ENCODE peak calls at places on chromosome 20, in eight cellular contexts. C is spleen, O is neural progenitor cell, F is lower lobe of right lung, T is adrenal gland, M is BE2C, P is SK-N-SH, X is IMR-90. I is an unnamed sample. For H3K36me3 and H3K4me1, the result is how much of the 10 kb centered on the place peaks cover.

GRCh38 chr20:35171753-35172433 is at the start of gene PROCR:
- DNase-seq in C (peak), O (peak), F (peak), T (peak), M (peak), P (peak), X (peak), I (peak)

GRCh38 chr20:32582659-32583580 is 2.2 kb downstream of the NOL4L start:
- DNase-seq in C (peak), O (peak), F (no peak), T (no peak), M (peak), P (peak), X (no peak), I (no peak)

GRCh38 chr20:51695574-51696303 is 72.5 kb downstream of the ATP9A start:
- DNase-seq in C (no peak), O (no peak), F (no peak), T (no peak), M (no peak), P (peak), X (peak), I (peak)

GRCh38 chr20:62161347-62161746 is 17.8 kb downstream of the SS18L1 start:
- DNase-seq in C (no peak), O (no peak), F (no peak), T (peak), M (peak), P (no peak), X (peak), I (peak)

GRCh38 chr20:33702861-33703260 is 16.7 kb upstream of the E2F1 start:
- DNase-seq in C (no peak), O (no peak), F (no peak), T (peak), M (peak), P (peak), X (no peak), I (no peak)

GRCh38 chr20:35093245-35093884 is 758 bp upstream of the TRPC4AP start:
- DNase-seq in C (no peak), O (no peak), F (no peak), T (no peak), M (no peak), P (no peak), X (peak), I (peak)

GRCh38 chr20:21342656-21343345 is 39.7 kb downstream of the XRN2 start:
- DNase-seq in C (no peak), O (no peak), F (no peak), T (no peak), M (no peak), P (no peak), X (peak), I (peak)

GRCh38 chr20:46559685-46560440 is 9.4 kb upstream of the OCSTAMP start:
- DNase-seq in C (no peak), O (no peak), F (no peak), T (peak), M (no peak), P (no peak), X (no peak), I (no peak)

GRCh38 chr20:47727170-47727880 is 58.0 kb downstream of the SULF2 start:
- DNase-seq in C (peak), O (no peak), F (peak), T (peak), M (no peak), P (no peak), X (no peak), I (no peak)

GRCh38 chr20:31693987-31694661 is 28.5 kb downstream of the BCL2L1 start:
- DNase-seq in C (no peak), O (peak), F (no peak), T (no peak), M (no peak), P (no peak), X (no peak), I (no peak)

GRCh38 chr20:62201173-62202082 is 18.6 kb downstream of the MTG2 start:
- DNase-seq in C (peak), O (no peak), F (peak), T (no peak), M (peak), P (no peak), X (no peak), I (no peak)

GRCh38 chr20:38164069-38164468 is 1.0 kb downstream of the TGM2 start:
- DNase-seq in C (no peak), O (no peak), F (no peak), T (no peak), M (no peak), P (no peak), X (no peak), I (no peak)

GRCh38 chr20:34709836-34710567 is 5.9 kb downstream of the TP53INP2 start:
- DNase-seq in C (peak), O (peak), F (peak), T (peak), M (peak), P (peak), X (peak), I (peak)

GRCh38 chr20:51573576-51574243 is 31.2 kb upstream of the NFATC2 start:
- DNase-seq in C (no peak), O (no peak), F (no peak), T (no peak), M (no peak), P (no peak), X (no peak), I (peak)

GRCh38 chr20:17676942-17677341 is 5.1 kb downstream of the RRBP1 start:
- DNase-seq in C (no peak), O (no peak), F (no peak), T (peak), M (no peak), P (no peak), X (peak), I (no peak)

GRCh38 chr20:45957021-45957941 is 14.7 kb downstream of the ZNF335 start:
- DNase-seq in C (peak), O (no peak), F (peak), T (peak), M (no peak), P (no peak), X (no peak), I (no peak)

GRCh38 chr20:44291754-44292153 is 19.2 kb downstream of the FITM2 start:
- DNase-seq in C (no peak), O (no peak), F (no peak), T (no peak), M (no peak), P (no peak), X (no peak), I (no peak)

GRCh38 chr20:3011752-3012151 is 31.7 kb upstream of the GNRH2 start:
- DNase-seq in C (no peak), O (no peak), F (no peak), T (no peak), M (no peak), P (no peak), X (no peak), I (no peak)
- H3K36me3 ChIP-seq in C (under half), O (under half), F (half or more), T (under half), M (under half), P (under half), X (under half), I (under half)

GRCh38 chr20:50100552-50100951 is 12.4 kb downstream of the UBE2V1 start:
- DNase-seq in C (no peak), O (no peak), F (no peak), T (no peak), M (no peak), P (no peak), X (no peak), I (no peak)
- H3K4me1 ChIP-seq in C (under half), O (under half), F (half or more), T (under half), M (under half), P (under half), X (under half), I (under half)

DNA sequence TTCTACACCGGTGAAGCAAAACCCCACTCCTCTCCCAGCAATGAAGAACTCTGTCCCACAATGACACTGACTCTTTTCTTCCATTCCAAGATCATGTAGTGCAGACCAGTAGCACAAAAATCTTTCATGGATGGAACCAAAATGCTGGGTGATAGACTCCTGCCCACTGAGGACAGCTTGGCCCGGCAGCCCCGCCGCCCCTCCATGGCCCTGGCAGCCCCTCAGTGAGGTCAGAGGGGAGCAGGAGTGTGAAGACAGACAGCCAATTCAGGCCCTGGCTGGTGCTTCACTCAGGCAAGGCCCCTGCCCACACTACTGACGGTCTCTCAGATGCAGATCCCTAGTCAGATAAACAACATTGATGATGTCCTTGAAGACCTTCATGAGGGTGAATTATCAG is 131.9 kb upstream of the SYNDIG1 start:
- DNase-seq in C (no peak), O (no peak), F (no peak), T (no peak), M (no peak), P (no peak), X (no peak), I (no peak)
- TF ChIP-seq CTCF in C (no peak), O (no peak), F (no peak), T (no peak), M (no peak), P (no peak), X (no peak), I (no peak)

GRCh38 chr20:19826179-19826914 is 68.3 kb downstream of the RIN2 start:
- DNase-seq in C (no peak), O (no peak), F (no peak), T (no peak), M (no peak), P (no peak), X (no peak), I (no peak)
- H3K36me3 ChIP-seq in C (under half), O (under half), F (under half), T (under half), M (under half), P (under half), X (under half), I (under half)

DNA sequence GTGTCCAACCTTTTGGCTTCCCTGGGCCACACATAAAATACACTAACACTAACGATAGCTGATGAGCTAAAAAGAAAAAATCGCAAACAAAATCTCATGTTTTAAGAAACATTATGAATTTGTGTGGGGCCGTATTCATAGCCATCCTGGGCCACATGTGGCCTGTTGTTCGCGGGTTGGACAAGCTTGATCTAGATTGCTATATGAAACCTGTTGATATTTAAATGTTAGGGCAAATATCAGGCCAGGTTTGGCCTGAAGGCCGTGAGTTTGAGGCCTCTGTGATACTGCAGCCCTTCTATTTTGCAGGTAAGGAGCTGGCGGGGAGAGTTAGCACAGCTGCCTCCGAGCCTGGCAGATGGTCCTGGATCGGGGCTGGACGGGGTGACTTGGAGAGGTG is 99.0 kb downstream of the CEBPB start:
- DNase-seq in C (no peak), O (no peak), F (no peak), T (no peak), M (no peak), P (no peak), X (no peak), I (no peak)
- H3K4me1 ChIP-seq in C (under half), O (under half), F (half or more), T (under half), M (under half), P (under half), X (under half), I (under half)

GRCh38 chr20:40803381-40803780 is 114.3 kb upstream of the MAFB start:
- DNase-seq in C (no peak), O (no peak), F (no peak), T (no peak), M (no peak), P (no peak), X (no peak), I (no peak)

GRCh38 chr20:40802886-40803285 is 113.8 kb upstream of the MAFB start:
- DNase-seq in C (no peak), O (no peak), F (no peak), T (no peak), M (no peak), P (no peak), X (no peak), I (no peak)

GRCh38 chr20:40798066-40798465 is 109.0 kb upstream of the MAFB start:
- DNase-seq in C (no peak), O (no peak), F (no peak), T (no peak), M (no peak), P (no peak), X (no peak), I (no peak)

GRCh38 chr20:40797425-40797824 is 108.4 kb upstream of the MAFB start:
- DNase-seq in C (no peak), O (peak), F (no peak), T (peak), M (no peak), P (no peak), X (peak), I (no peak)
- TF ChIP-seq CTCF in C (no peak), O (peak), F (peak), T (peak), M (peak), P (peak), X (peak), I (peak)

GRCh38 chr20:63932606-63933160 is 23.5 kb downstream of the UCKL1 start:
- DNase-seq in C (no peak), O (no peak), F (no peak), T (no peak), M (no peak), P (no peak), X (no peak), I (no peak)
- H3K36me3 ChIP-seq in C (half or more), O (under half), F (half or more), T (under half), M (half or more), P (under half), X (half or more), I (under half)

I was measured in astrocyte.